ENCODE peak calls at places on chromosomes 16 and 17, in eight cellular contexts. R, D, Q, X, H, K, J and Z are unnamed samples. For H3K27me3, the result is how much of the 10 kb centered on the place peaks cover.

GRCh38 chr17:45784293-45784582 is at the start of gene CRHR1:
- DNase-seq in Q (no peak), R (peak), X (no peak), D (no peak), K (no peak), H (no peak), J (no peak), Z (no peak)

GRCh38 chr17:59641799-59642484 is 22.2 kb downstream of the CLTC start:
- DNase-seq in K (peak), Q (no peak), R (no peak), D (no peak), X (no peak), H (no peak), J (no peak), Z (no peak)

GRCh38 chr16:14015948-14016347 is 55.2 kb upstream of the MRTFB start:
- DNase-seq in D (no peak), J (no peak), H (no peak), K (peak), X (peak), R (peak), Q (no peak), Z (no peak)

GRCh38 chr17:66963521-66964082 is 905 bp upstream of the CACNG4 start:
- DNase-seq in X (no peak), H (no peak), Q (no peak), R (no peak), D (no peak), J (no peak), K (peak), Z (no peak)

GRCh38 chr17:68763551-68763950 is 162.4 kb upstream of the FAM20A start:
- DNase-seq in X (no peak), J (no peak), R (peak), H (no peak), K (no peak), D (no peak), Q (no peak), Z (no peak)

GRCh38 chr16:72658888-72659717 is 388.8 kb downstream of the ZFHX3 start:
- DNase-seq in Q (no peak), D (no peak), K (no peak), H (no peak), X (no peak), J (no peak), R (peak), Z (no peak)

GRCh38 chr16:19175492-19176262 is 7.6 kb downstream of the SYT17 start:
- DNase-seq in D (no peak), R (peak), J (no peak), K (no peak), H (no peak), X (peak), Q (no peak), Z (no peak)

GRCh38 chr16:61382435-61382834 is 653.8 kb downstream of the CDH8 start:
- DNase-seq in R (no peak), D (no peak), K (no peak), J (no peak), X (no peak), Q (no peak), H (no peak), Z (no peak)

GRCh38 chr17:48484256-48484655 is 46.6 kb downstream of the HOXB1 start:
- DNase-seq in R (peak), D (no peak), H (no peak), X (no peak), Q (no peak), K (no peak), J (no peak), Z (no peak)

GRCh38 chr16:19844945-19845641 is 39.6 kb downstream of the GPRC5B start:
- DNase-seq in Q (no peak), J (no peak), D (no peak), R (peak), K (no peak), H (no peak), X (peak), Z (no peak)

GRCh38 chr17:74042744-74043486 is 160.6 kb upstream of the RPL38 start:
- DNase-seq in X (peak), R (peak), H (no peak), K (peak), D (no peak), Q (no peak), J (no peak), Z (no peak)

GRCh38 chr17:11561702-11562101 is 36.6 kb upstream of the DNAH9 start:
- DNase-seq in Q (no peak), J (no peak), H (no peak), X (no peak), K (no peak), R (no peak), D (no peak), Z (no peak)

GRCh38 chr16:67844441-67844840 is 2.3 kb upstream of the NUTF2 start:
- DNase-seq in H (no peak), J (no peak), D (no peak), R (peak), K (no peak), Q (no peak), X (no peak), Z (no peak)

GRCh38 chr16:2879854-2880508 is 3.0 kb upstream of the FLYWCH2 start:
- DNase-seq in R (no peak), K (no peak), D (no peak), X (no peak), Q (no peak), J (no peak), H (no peak), Z (no peak)

GRCh38 chr16:75462804-75463203 is 1.7 kb downstream of the TMEM170A start:
- DNase-seq in Q (peak), D (no peak), R (peak), J (no peak), H (no peak), K (no peak), X (peak), Z (no peak)

GRCh38 chr17:38442548-38442947 is 14.3 kb downstream of the ARHGAP23 start:
- DNase-seq in R (peak), Q (no peak), J (no peak), H (no peak), X (peak), K (no peak), D (no peak), Z (no peak)

GRCh38 chr17:34420900-34421299 is 57.9 kb upstream of the CCL1 start:
- DNase-seq in J (no peak), Q (no peak), H (no peak), D (no peak), X (no peak), K (no peak), R (no peak), Z (no peak)

GRCh38 chr17:50425682-50426471 is at the start of gene ACSF2:
- DNase-seq in K (peak), D (peak), H (peak), R (peak), Q (peak), X (peak), J (peak), Z (peak)

GRCh38 chr17:40317345-40317873 is 8.4 kb downstream of the RARA start:
- DNase-seq in D (peak), R (peak), Q (peak), K (peak), H (peak), X (peak), J (peak), Z (peak)

GRCh38 chr16:50457979-50458461 is 89.2 kb upstream of the BRD7 start:
- DNase-seq in H (no peak), K (no peak), Q (no peak), J (no peak), R (no peak), D (no peak), X (no peak), Z (no peak)

GRCh38 chr17:42821176-42821575 is 2.9 kb downstream of the BECN1 start:
- DNase-seq in X (no peak), D (no peak), J (no peak), H (no peak), K (no peak), R (no peak), Q (no peak), Z (no peak)

GRCh38 chr17:70552230-70552981 is 383.1 kb downstream of the KCNJ2 start:
- DNase-seq in R (peak), J (no peak), Q (no peak), D (no peak), K (peak), X (peak), H (no peak), Z (no peak)

GRCh38 chr16:55559933-55560516 is 6.5 kb upstream of the CAPNS2 start:
- DNase-seq in K (no peak), D (no peak), J (no peak), Q (no peak), X (no peak), R (no peak), H (no peak), Z (no peak)

DNA sequence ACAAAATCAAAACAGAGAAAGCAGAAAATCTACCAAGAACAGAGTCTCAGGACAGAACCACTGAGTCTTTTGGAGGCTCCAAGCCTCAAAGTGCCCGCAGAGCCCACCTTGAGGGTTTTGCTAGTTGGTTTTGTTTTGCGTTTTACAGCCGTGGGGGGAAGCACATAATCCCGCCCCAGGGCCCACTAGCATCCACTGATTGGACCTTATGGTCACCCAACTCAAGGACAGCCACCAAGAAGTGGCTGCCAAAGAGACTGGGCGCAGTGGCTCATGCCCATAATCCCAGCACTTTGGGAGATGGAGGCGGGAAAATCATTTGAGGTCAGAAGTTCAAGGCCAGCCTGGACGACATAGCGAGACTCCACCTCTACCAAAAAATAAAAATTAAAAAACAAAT is 9.9 kb downstream of the ALOX15B start:
- DNase-seq in H (no peak), D (no peak), J (no peak), K (no peak), X (no peak), Q (no peak), R (no peak), Z (peak)
- H3K27me3 ChIP-seq in H (under half), D (under half), J (under half), K (under half), X (under half), Q (under half), R (under half), Z (under half)

GRCh38 chr17:29412780-29413565 is 22.8 kb downstream of the TAOK1 start:
- DNase-seq in X (peak), K (no peak), J (no peak), R (peak), H (no peak), Q (no peak), D (no peak), Z (peak)
- H3K27ac ChIP-seq in X (peak), K (no peak), J (no peak), R (peak), H (no peak), Q (no peak), D (no peak), Z (no peak)

GRCh38 chr16:86513471-86514277 is 3.3 kb downstream of the FOXF1 start:
- DNase-seq in H (peak), X (no peak), R (no peak), D (no peak), K (peak), Q (no peak), J (no peak), Z (no peak)
- H3K27me3 ChIP-seq in H (under half), X (under half), R (under half), D (half or more), K (under half), Q (under half), J (under half), Z (half or more)

GRCh38 chr17:409848-410673 is 57.5 kb upstream of the RPH3AL start:
- DNase-seq in H (peak), J (peak), D (peak), K (peak), Q (peak), R (peak), X (peak), Z (peak)
- H3K27ac ChIP-seq in H (peak), J (peak), D (peak), K (no peak), Q (peak), R (peak), X (peak), Z (peak)

GRCh38 chr17:79530361-79531105 is 80.3 kb downstream of the RBFOX3 start:
- DNase-seq in R (no peak), D (no peak), Q (no peak), H (no peak), K (no peak), X (no peak), J (no peak), Z (no peak)
- H3K27me3 ChIP-seq in R (under half), D (under half), Q (under half), H (under half), K (under half), X (under half), J (under half), Z (under half)

GRCh38 chr17:2595200-2595599 is 1.7 kb downstream of the PAFAH1B1 start:
- DNase-seq in X (no peak), J (no peak), H (no peak), R (peak), D (no peak), Q (no peak), K (no peak), Z (no peak)
- H3K27ac ChIP-seq in X (peak), J (peak), H (peak), R (peak), D (no peak), Q (peak), K (no peak), Z (peak)

GRCh38 chr17:31390748-31391495 is 553 bp upstream of the RAB11FIP4 start:
- DNase-seq in J (no peak), R (peak), H (no peak), Q (no peak), K (peak), X (no peak), D (peak), Z (no peak)
- H3K27me3 ChIP-seq in J (under half), R (under half), H (under half), Q (under half), K (under half), X (under half), D (under half), Z (half or more)

GRCh38 chr17:14737984-14738651 is 437.2 kb downstream of the HS3ST3B1 start:
- DNase-seq in K (peak), Q (no peak), X (peak), D (peak), R (peak), J (no peak), H (no peak), Z (peak)
- H3K27ac ChIP-seq in K (no peak), Q (no peak), X (peak), D (no peak), R (peak), J (no peak), H (no peak), Z (no peak)